ENCODE peak calls at places on chromosomes 7 and 10, in six cellular contexts. I, B, F, C, Z and T are unnamed samples.

GRCh38 chr10:75486591-75486990 is 55.2 kb downstream of the LRMDA start:
- DNase-seq in I (no peak), B (no peak), F (no peak), C (no peak), Z (no peak), T (peak; percentile 65)

GRCh38 chr10:124517931-124518330 is 56.3 kb downstream of the LHPP start:
- DNase-seq in I (no peak), B (no peak), F (no peak), C (no peak), Z (no peak), T (no peak)

GRCh38 chr10:43043342-43043772 is 33.5 kb upstream of the RET start:
- DNase-seq in I (no peak), B (no peak), F (no peak), C (no peak), Z (no peak), T (no peak)

GRCh38 chr7:30837581-30837980 is 66.4 kb downstream of the MINDY4 start:
- DNase-seq in I (peak; percentile 36), B (no peak), F (no peak), C (no peak), Z (no peak), T (no peak)

GRCh38 chr7:114345494-114345893 is 69.1 kb upstream of the FOXP2 start:
- DNase-seq in I (no peak), B (no peak), F (no peak), C (no peak), Z (no peak), T (no peak)

GRCh38 chr7:158449266-158449665 is 138.4 kb downstream of the PTPRN2 start:
- DNase-seq in I (no peak), B (no peak), F (no peak), C (no peak), Z (no peak), T (no peak)

GRCh38 chr10:29598861-29599311 is 35.9 kb downstream of the SVIL start:
- DNase-seq in I (no peak), B (no peak), F (no peak), C (no peak), Z (no peak), T (no peak)

GRCh38 chr7:63071396-63071795 is 927.3 kb upstream of the ZNF722 start:
- DNase-seq in I (no peak), B (no peak), F (no peak), C (no peak), Z (no peak), T (no peak)

GRCh38 chr10:93916257-93917063 is 22.7 kb downstream of the SLC35G1 start:
- DNase-seq in I (peak; percentile 31), B (peak; percentile 58), F (peak; percentile 34), C (no peak), Z (no peak), T (peak; percentile 24)

GRCh38 chr10:133475821-133476640 is 22.3 kb downstream of the SCART1 start:
- DNase-seq in I (no peak), B (no peak), F (no peak), C (peak; percentile 8), Z (no peak), T (no peak)

GRCh38 chr7:28315565-28316420 is 96.5 kb upstream of the CREB5 start:
- DNase-seq in I (no peak), B (no peak), F (no peak), C (no peak), Z (no peak), T (no peak)

GRCh38 chr10:95247200-95247880 is 43.5 kb downstream of the PDLIM1 start:
- DNase-seq in I (no peak), B (no peak), F (peak; percentile 28), C (no peak), Z (no peak), T (no peak)

GRCh38 chr7:42691030-42691639 is 220.7 kb downstream of the C7orf25 start:
- DNase-seq in I (peak; percentile 32), B (peak; percentile 34), F (peak; percentile 16), C (no peak), Z (no peak), T (peak; percentile 57)

GRCh38 chr10:114802177-114802576 is 19.4 kb upstream of the FHIP2A start:
- DNase-seq in I (no peak), B (no peak), F (no peak), C (no peak), Z (no peak), T (no peak)

GRCh38 chr10:114024876-114025609 is 18.6 kb upstream of the ADRB1 start:
- DNase-seq in I (no peak), B (peak; percentile 25), F (no peak), C (no peak), Z (peak; percentile 86), T (peak; percentile 96)

GRCh38 chr10:16440396-16441105 is 3.7 kb downstream of the PTER start:
- DNase-seq in I (no peak), B (no peak), F (no peak), C (no peak), Z (no peak), T (no peak)

GRCh38 chr10:74932648-74933047 is 106.2 kb downstream of the KAT6B start:
- DNase-seq in I (no peak), B (no peak), F (no peak), C (no peak), Z (no peak), T (no peak)

GRCh38 chr10:59176241-59177030 is at the start of gene PHYHIPL:
- DNase-seq in I (no peak), B (peak; percentile 14), F (peak; percentile 63), C (no peak), Z (no peak), T (no peak)

GRCh38 chr7:71377469-71377868 is 245.5 kb downstream of the GALNT17 start:
- DNase-seq in I (no peak), B (no peak), F (no peak), C (no peak), Z (no peak), T (no peak)

GRCh38 chr10:95327367-95327766 is 36.6 kb upstream of the PDLIM1 start:
- DNase-seq in I (no peak), B (no peak), F (no peak), C (no peak), Z (no peak), T (no peak)

GRCh38 chr7:832292-832967 is at the start of gene SUN1:
- DNase-seq in I (peak; percentile 88), B (peak; percentile 71), F (peak; percentile 13), C (no peak), Z (peak; percentile 26), T (no peak)

GRCh38 chr10:14063531-14064317 is 267.0 kb downstream of the FRMD4A start:
- DNase-seq in I (no peak), B (no peak), F (no peak), C (no peak), Z (no peak), T (no peak)

GRCh38 chr7:6277476-6277875 is 5.1 kb upstream of the CYTH3 start:
- DNase-seq in I (no peak), B (no peak), F (no peak), C (no peak), Z (no peak), T (no peak)

GRCh38 chr10:62650411-62650810 is 154.1 kb upstream of the ADO start:
- DNase-seq in I (no peak), B (no peak), F (no peak), C (no peak), Z (no peak), T (no peak)

GRCh38 chr10:103141950-103142349 is 51.1 kb downstream of the NT5C2 start:
- DNase-seq in I (no peak), B (no peak), F (no peak), C (no peak), Z (no peak), T (no peak)

GRCh38 chr10:34031410-34031809 is 696.9 kb upstream of the NRP1 start:
- DNase-seq in I (no peak), B (no peak), F (no peak), C (no peak), Z (no peak), T (no peak)

GRCh38 chr10:49408437-49409306 is 12.8 kb upstream of the DRGX start:
- DNase-seq in I (no peak), B (no peak), F (peak; percentile 20), C (peak; percentile 71), Z (no peak), T (peak; percentile 54)

GRCh38 chr10:114905450-114905849 is 32.5 kb upstream of the TRUB1 start:
- DNase-seq in I (no peak), B (peak; percentile 63), F (peak; percentile 35), C (no peak), Z (no peak), T (no peak)

GRCh38 chr7:4549681-4550080 is 132.4 kb upstream of the FOXK1 start:
- DNase-seq in I (no peak), B (no peak), F (no peak), C (no peak), Z (no peak), T (no peak)

GRCh38 chr7:38889872-38890432 is 19.0 kb downstream of the VPS41 start:
- DNase-seq in I (no peak), B (no peak), F (no peak), C (no peak), Z (no peak), T (no peak)

GRCh38 chr10:3699896-3700295 is 85.1 kb downstream of the KLF6 start:
- DNase-seq in I (no peak), B (no peak), F (no peak), C (no peak), Z (no peak), T (no peak)

GRCh38 chr7:55303220-55303619 is 61.9 kb upstream of the LANCL2 start:
- DNase-seq in I (no peak), B (no peak), F (no peak), C (no peak), Z (no peak), T (no peak)
- TF ChIP-seq POLR2A in I (no peak), B (no peak), F (no peak), C (no peak), Z (no peak), T (no peak)

GRCh38 chr10:28285816-28286215 is 17.0 kb downstream of the MPP7 start:
- DNase-seq in I (no peak), B (no peak), F (no peak), C (no peak), Z (no peak), T (no peak)
- TF ChIP-seq MAX in I (no peak), B (no peak), F (no peak), C (no peak), Z (no peak), T (no peak)

GRCh38 chr10:97573021-97573420 is 442 bp downstream of the ANKRD2 start:
- DNase-seq in I (no peak), B (peak; percentile 35), F (no peak), C (no peak), Z (no peak), T (no peak)
- TF ChIP-seq MYC in I (no peak), B (no peak), F (no peak), C (no peak), Z (no peak), T (no peak)

DNA sequence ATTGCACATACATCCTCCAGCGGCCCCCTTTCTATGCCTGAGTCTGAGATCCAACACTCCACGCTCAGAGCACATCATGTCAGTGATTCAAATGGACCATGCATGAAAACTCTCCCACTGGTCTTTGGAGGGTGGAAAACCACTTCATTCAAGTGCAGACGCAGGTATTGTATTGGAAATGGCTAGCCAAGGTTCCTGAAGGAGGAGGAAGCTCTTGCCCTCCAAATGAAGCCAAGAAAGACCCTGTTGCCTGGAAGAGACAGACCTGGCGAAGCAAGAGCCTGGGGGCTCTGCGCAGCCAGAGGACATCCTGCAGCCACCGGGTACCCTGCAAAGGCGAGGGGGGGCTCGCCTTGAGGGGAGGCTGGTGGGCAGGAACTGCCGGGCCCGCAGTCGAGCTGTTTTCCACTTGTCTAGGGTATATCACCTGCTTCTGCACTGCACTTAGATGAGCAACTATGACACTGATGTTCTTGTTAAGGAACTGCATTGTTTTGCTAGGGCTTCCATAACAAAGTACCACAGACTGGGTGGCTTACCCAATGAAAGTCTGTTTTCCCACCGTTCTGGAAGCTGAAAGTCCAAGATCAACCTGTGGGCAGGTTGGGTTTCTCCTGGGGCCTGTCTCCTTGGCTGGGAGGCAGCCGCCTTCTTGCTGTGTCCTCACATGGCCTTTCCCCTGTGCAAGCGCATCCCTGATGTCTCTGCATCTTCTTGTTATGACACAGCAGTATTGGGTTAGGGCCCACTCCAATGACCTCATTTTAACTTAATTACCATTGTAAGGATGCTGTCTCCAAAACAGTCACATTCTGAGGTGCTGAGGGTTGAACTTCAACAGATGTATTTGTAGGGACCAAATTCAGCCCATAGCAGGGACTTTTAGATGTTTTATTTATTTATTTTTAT is 233.4 kb downstream of the ARHGAP12 start:
- DNase-seq in I (no peak), B (no peak), F (no peak), C (no peak), Z (no peak), T (no peak)
- TF ChIP-seq POLR2A in I (no peak), B (no peak), F (no peak), C (no peak), Z (no peak), T (no peak)